ENCODE peak calls at places on chromosomes 4 and X, in four cellular contexts. T is ureter; G is HT-29; V is activated CD4-positive, alpha-beta T cell treated with anti-CD3 and anti-CD28 coated beads for 4 hours. U is an unnamed sample.

GRCh38 chr4:100986360-100986868 is 360.9 kb downstream of the PPP3CA start:
- DNase-seq in T (no peak), G (no peak), V (no peak), U (no peak)

GRCh38 chrX:18855919-18856644 is 127.8 kb downstream of the PHKA2 start:
- DNase-seq in V (no peak), T (no peak), G (no peak), U (no peak)

GRCh38 chrX:152074163-152074562 is 64.2 kb downstream of the MAGEA10 start:
- DNase-seq in G (no peak), T (no peak), V (no peak), U (no peak)

GRCh38 chrX:109481986-109482385 is at the start of gene GUCY2F:
- DNase-seq in G (no peak), T (no peak), V (no peak), U (no peak)

GRCh38 chr4:3372264-3372932 is 69.4 kb upstream of the HGFAC start:
- DNase-seq in G (no peak), V (no peak), T (no peak), U (no peak)

GRCh38 chr4:57631147-57631546 is 521.0 kb upstream of the IGFBP7 start:
- DNase-seq in G (no peak), V (no peak), T (no peak), U (no peak)

GRCh38 chr4:118772149-118773081 is 63.5 kb downstream of the SEC24D start:
- DNase-seq in V (no peak), G (peak), T (no peak), U (no peak)

GRCh38 chrX:111041018-111041462 is 55.0 kb upstream of the PAK3 start:
- DNase-seq in V (no peak), T (no peak), G (no peak), U (no peak)

GRCh38 chr4:168489616-168490015 is 7.2 kb upstream of the PALLD start:
- DNase-seq in V (no peak), T (no peak), G (no peak), U (no peak)

GRCh38 chr4:8709050-8709728 is 116.6 kb downstream of the CPZ start:
- DNase-seq in V (no peak), T (peak), G (no peak), U (no peak)

GRCh38 chr4:117385531-117385930 is 300.2 kb upstream of the TRAM1L1 start:
- DNase-seq in T (no peak), V (no peak), G (no peak), U (no peak)

GRCh38 chr4:78131403-78131802 is 74.3 kb downstream of the FRAS1 start:
- DNase-seq in V (no peak), T (no peak), G (no peak), U (no peak)

GRCh38 chr4:81685105-81685504 is 213.4 kb upstream of the RASGEF1B start:
- DNase-seq in T (no peak), G (no peak), V (no peak), U (no peak)

GRCh38 chrX:134460861-134461218 is 875 bp downstream of the HPRT1 start:
- DNase-seq in V (no peak), T (no peak), G (peak), U (no peak)

GRCh38 chr4:148030486-148030885 is 298.6 kb downstream of the ARHGAP10 start:
- DNase-seq in G (no peak), V (no peak), T (no peak), U (no peak)

GRCh38 chrX:63506320-63506719 is 155.2 kb upstream of the SPIN4 start:
- DNase-seq in T (no peak), V (no peak), G (peak), U (no peak)

GRCh38 chr4:81166431-81166830 is 48.6 kb downstream of the PRKG2 start:
- DNase-seq in V (no peak), T (no peak), G (no peak), U (no peak)

GRCh38 chrX:15525664-15526416 is 25.2 kb downstream of the BMX start:
- DNase-seq in V (no peak), G (peak), T (no peak), U (no peak)

GRCh38 chr4:3812211-3812934 is 46.2 kb downstream of the ADRA2C start:
- DNase-seq in G (no peak), V (no peak), T (no peak), U (no peak)

GRCh38 chrX:103730147-103730546 is 19.4 kb downstream of the TMEM31 start:
- DNase-seq in V (no peak), G (no peak), T (no peak), U (no peak)

GRCh38 chr4:177596035-177596434 is 153.8 kb upstream of the AGA start:
- DNase-seq in T (peak), V (no peak), G (peak), U (no peak)

GRCh38 chr4:102836596-102836995 is 9.2 kb upstream of the UBE2D3 start:
- DNase-seq in G (no peak), V (no peak), T (no peak), U (no peak)

GRCh38 chrX:20333672-20334071 is 67.0 kb upstream of the RPS6KA3 start:
- DNase-seq in G (no peak), T (no peak), V (no peak), U (no peak)

GRCh38 chr4:27000820-27001219 is 140.2 kb downstream of the STIM2 start:
- DNase-seq in V (no peak), T (no peak), G (peak), U (no peak)

GRCh38 chrX:47568656-47569295 is 7.8 kb downstream of the ARAF start:
- DNase-seq in T (no peak), V (no peak), G (peak), U (no peak)

GRCh38 chrX:153521034-153521433 is 3.6 kb downstream of the ATP2B3 start:
- DNase-seq in T (peak), V (no peak), G (peak), U (no peak)

GRCh38 chr4:26238782-26239647 is 81.8 kb upstream of the RBPJ start:
- DNase-seq in T (no peak), G (peak), V (no peak), U (no peak)

GRCh38 chr4:84685105-84685504 is 102.2 kb downstream of the CDS1 start:
- DNase-seq in G (no peak), V (no peak), T (no peak), U (no peak)

GRCh38 chrX:38970845-38971244 is 169.6 kb downstream of the MID1IP1 start:
- DNase-seq in G (no peak), T (no peak), V (no peak), U (no peak)

GRCh38 chr4:79467246-79467932 is 59.4 kb upstream of the GK2 start:
- DNase-seq in V (no peak), G (no peak), T (no peak), U (no peak)

GRCh38 chrX:154123241-154124219 is 20.5 kb upstream of the OPN1LW start:
- DNase-seq in G (peak), V (peak), T (no peak), U (no peak)

GRCh38 chr4:93648258-93648657 is 180.3 kb upstream of the ATOH1 start:
- DNase-seq in V (no peak), G (no peak), T (no peak), U (no peak)

GRCh38 chr4:57064811-57065711 is 45.1 kb downstream of the IGFBP7 start:
- DNase-seq in V (no peak), T (peak), G (no peak), U (no peak)

GRCh38 chrX:10240918-10241317 is 84.1 kb downstream of the CLCN4 start:
- DNase-seq in G (no peak), T (no peak), V (no peak), U (no peak)

GRCh38 chrX:3589474-3589873 is 124.0 kb downstream of the PRKX start:
- DNase-seq in G (no peak), V (no peak), T (no peak), U (no peak)

GRCh38 chrX:18702362-18703195 is 4.9 kb upstream of the PPEF1 start:
- DNase-seq in T (no peak), G (peak), V (no peak), U (no peak)

GRCh38 chr4:104022871-104023270 is 303.1 kb upstream of the TACR3 start:
- DNase-seq in G (no peak), T (no peak), V (no peak), U (no peak)

GRCh38 chr4:33381806-33382205 is 2661.6 kb downstream of the PCDH7 start:
- DNase-seq in G (no peak), V (no peak), T (no peak), U (no peak)

GRCh38 chr4:150664935-150665334 is 83.0 kb downstream of the MAB21L2 start:
- DNase-seq in V (no peak), T (no peak), G (peak), U (no peak)

GRCh38 chr4:4820739-4821138 is 38.7 kb upstream of the MSX1 start:
- DNase-seq in T (no peak), G (no peak), V (no peak), U (no peak)